ENCODE peak calls at places on chromosome X, in five cellular contexts. N is pancreas, M is T-helper 2 cell, S is SHP77 treated with DMSO at 0.1 percent for 48 hours, J is iPS-NIHi11. C is an unnamed sample.
A peak's percentile ranks its signal among the peaks of the same experiment; 100 is the strongest.

GRCh38 chrX:29359276-29359675 is 772.0 kb downstream of the IL1RAPL1 start:
- DNase-seq in N (no peak), M (no peak), S (no peak), J (no peak), C (no peak)

GRCh38 chrX:53287493-53288138 is 6.2 kb upstream of the IQSEC2 start:
- DNase-seq in N (peak; percentile 38), M (no peak), S (peak; percentile 48), J (no peak), C (peak; percentile 51)

GRCh38 chrX:24151513-24151912 is 2.0 kb downstream of the ZFX start:
- DNase-seq in N (no peak), M (no peak), S (no peak), J (no peak), C (no peak)

GRCh38 chrX:108439961-108440696 is 491 bp downstream of the COL4A5 start:
- DNase-seq in N (no peak), M (no peak), S (no peak), J (no peak), C (no peak)

GRCh38 chrX:42714981-42715688 is 62.8 kb downstream of the PPP1R2C start:
- DNase-seq in N (peak; percentile 74), M (peak; percentile 1), S (peak; percentile 26), J (peak; percentile 52), C (no peak)

GRCh38 chrX:102712967-102713677 is 874 bp downstream of the GPRASP2 start:
- DNase-seq in N (peak; percentile 66), M (no peak), S (peak; percentile 22), J (peak; percentile 25), C (no peak)

GRCh38 chrX:54357414-54358377 is at the start of gene WNK3:
- DNase-seq in N (peak; percentile 67), M (peak; percentile 1), S (peak; percentile 83), J (peak; percentile 79), C (peak; percentile 59)

GRCh38 chrX:132216283-132216682 is 3.0 kb downstream of the RAP2C start:
- DNase-seq in N (no peak), M (no peak), S (no peak), J (no peak), C (no peak)

C was measured in upper lobe of left lung.